ENCODE peak calls at places on chromosomes 7 and 10, in four cellular contexts. One of them, this sample, is unnamed.

GRCh38 chr10:30527623-30528426 is 93.8 kb downstream of the MAP3K8 start:
- DNase-seq in left cardiac atrium: no peak
- DNase-seq in CD8-positive, alpha-beta T cell: peak; percentile 16
- DNase-seq in stimulated activated naive B cell treated with anti-CD40 and anti-IgM and Interleukin-4, amounts not matched to agents 10 μg/mL and 1 μg/mL and 100 μg/mL, for 72 hours: no peak
- DNase-seq in this sample: no peak

GRCh38 chr7:2520131-2520807 is 695 bp downstream of the LFNG start:
- DNase-seq in CD8-positive, alpha-beta T cell: no peak
- DNase-seq in left cardiac atrium: no peak
- DNase-seq in stimulated activated naive B cell treated with anti-CD40 and anti-IgM and Interleukin-4, amounts not matched to agents 10 μg/mL and 1 μg/mL and 100 μg/mL, for 72 hours: no peak
- DNase-seq in this sample: no peak

GRCh38 chr7:133478591-133479135 is 225.8 kb downstream of the EXOC4 start:
- DNase-seq in left cardiac atrium: no peak
- DNase-seq in CD8-positive, alpha-beta T cell: no peak
- DNase-seq in stimulated activated naive B cell treated with anti-CD40 and anti-IgM and Interleukin-4, amounts not matched to agents 10 μg/mL and 1 μg/mL and 100 μg/mL, for 72 hours: no peak
- DNase-seq in this sample: no peak

GRCh38 chr7:30926323-30926722 is 14.7 kb downstream of the AQP1 start:
- DNase-seq in stimulated activated naive B cell treated with anti-CD40 and anti-IgM and Interleukin-4, amounts not matched to agents 10 μg/mL and 1 μg/mL and 100 μg/mL, for 72 hours: no peak
- DNase-seq in left cardiac atrium: peak; percentile 21
- DNase-seq in CD8-positive, alpha-beta T cell: no peak
- DNase-seq in this sample: no peak

GRCh38 chr10:30818010-30818660 is 188.6 kb upstream of the LYZL2 start:
- DNase-seq in stimulated activated naive B cell treated with anti-CD40 and anti-IgM and Interleukin-4, amounts not matched to agents 10 μg/mL and 1 μg/mL and 100 μg/mL, for 72 hours: no peak
- DNase-seq in CD8-positive, alpha-beta T cell: no peak
- DNase-seq in left cardiac atrium: peak; percentile 85
- DNase-seq in this sample: peak; percentile 78

GRCh38 chr7:54678763-54679396 is 80.1 kb downstream of the SEC61G start:
- DNase-seq in CD8-positive, alpha-beta T cell: no peak
- DNase-seq in left cardiac atrium: no peak
- DNase-seq in stimulated activated naive B cell treated with anti-CD40 and anti-IgM and Interleukin-4, amounts not matched to agents 10 μg/mL and 1 μg/mL and 100 μg/mL, for 72 hours: no peak
- DNase-seq in this sample: no peak

GRCh38 chr7:83934118-83934734 is 260.4 kb downstream of the SEMA3A start:
- DNase-seq in left cardiac atrium: no peak
- DNase-seq in CD8-positive, alpha-beta T cell: no peak
- DNase-seq in stimulated activated naive B cell treated with anti-CD40 and anti-IgM and Interleukin-4, amounts not matched to agents 10 μg/mL and 1 μg/mL and 100 μg/mL, for 72 hours: no peak
- DNase-seq in this sample: no peak

GRCh38 chr7:119482209-119482608 is 790.8 kb upstream of the KCND2 start:
- DNase-seq in stimulated activated naive B cell treated with anti-CD40 and anti-IgM and Interleukin-4, amounts not matched to agents 10 μg/mL and 1 μg/mL and 100 μg/mL, for 72 hours: no peak
- DNase-seq in left cardiac atrium: no peak
- DNase-seq in CD8-positive, alpha-beta T cell: no peak
- DNase-seq in this sample: no peak

GRCh38 chr7:28369523-28369922 is 42.8 kb upstream of the CREB5 start:
- DNase-seq in left cardiac atrium: no peak
- DNase-seq in stimulated activated naive B cell treated with anti-CD40 and anti-IgM and Interleukin-4, amounts not matched to agents 10 μg/mL and 1 μg/mL and 100 μg/mL, for 72 hours: no peak
- DNase-seq in CD8-positive, alpha-beta T cell: no peak
- DNase-seq in this sample: no peak

GRCh38 chr7:71864130-71864529 is 548.0 kb downstream of the CALN1 start:
- DNase-seq in left cardiac atrium: no peak
- DNase-seq in CD8-positive, alpha-beta T cell: no peak
- DNase-seq in stimulated activated naive B cell treated with anti-CD40 and anti-IgM and Interleukin-4, amounts not matched to agents 10 μg/mL and 1 μg/mL and 100 μg/mL, for 72 hours: no peak
- DNase-seq in this sample: no peak

This sample was measured in left ventricle myocardium superior.